ENCODE peak calls at places on chromosomes 4 and X, in five cellular contexts. P is SK-N-SH, L is hepatocyte, G is HCT116, Y is OCI-LY7. J is an unnamed sample.

GRCh38 chr4:78566834-78567501 is 15.4 kb downstream of the ANXA3 start:
- DNase-seq in P (no peak), L (no peak), G (no peak), Y (no peak), J (peak; percentile 11)

GRCh38 chr4:54165438-54165837 is 63.7 kb upstream of the PDGFRA start:
- DNase-seq in P (no peak), L (no peak), G (peak; percentile 36), Y (no peak), J (peak; percentile 93)

GRCh38 chr4:174749091-174749490 is 80.0 kb downstream of the GLRA3 start:
- DNase-seq in P (no peak), L (no peak), G (no peak), Y (no peak), J (peak; percentile 14)

GRCh38 chr4:16387448-16387847 is 161.2 kb upstream of the TAPT1 start:
- DNase-seq in P (no peak), L (no peak), G (no peak), Y (no peak), J (no peak)

GRCh38 chr4:120948382-120948781 is 25.9 kb upstream of the PRDM5 start:
- DNase-seq in P (no peak), L (no peak), G (peak; percentile 7), Y (no peak), J (no peak)

GRCh38 chr4:47213971-47214370 is 182.6 kb downstream of the GABRB1 start:
- DNase-seq in P (no peak), L (peak; percentile 24), G (no peak), Y (no peak), J (peak; percentile 67)

GRCh38 chr4:112361181-112361791 is 64.1 kb downstream of the ALPK1 start:
- DNase-seq in P (no peak), L (no peak), G (no peak), Y (peak; percentile 61), J (no peak)

GRCh38 chr4:25919676-25920075 is 5.7 kb downstream of the SMIM20 start:
- DNase-seq in P (no peak), L (peak; percentile 61), G (no peak), Y (no peak), J (no peak)

GRCh38 chr4:184958127-184958806 is 60.0 kb upstream of the HELT start:
- DNase-seq in P (no peak), L (no peak), G (no peak), Y (no peak), J (no peak)

GRCh38 chrX:116317409-116317808 is 119.0 kb upstream of the SLC6A14 start:
- DNase-seq in P (no peak), L (peak; percentile 37), G (no peak), Y (no peak), J (peak; percentile 5)

GRCh38 chr4:184012937-184013336 is 107.8 kb downstream of the STOX2 start:
- DNase-seq in P (peak; percentile 69), L (peak; percentile 46), G (no peak), Y (no peak), J (no peak)

GRCh38 chr4:147578057-147578476 is 39.1 kb upstream of the TMEM184C start:
- DNase-seq in P (peak; percentile 11), L (no peak), G (peak; percentile 55), Y (no peak), J (peak; percentile 59)

GRCh38 chrX:130741584-130741983 is 161.4 kb downstream of the ENOX2 start:
- DNase-seq in P (no peak), L (no peak), G (no peak), Y (no peak), J (no peak)

GRCh38 chr4:87053064-87053693 is 118.4 kb downstream of the AFF1 start:
- DNase-seq in P (no peak), L (no peak), G (no peak), Y (no peak), J (no peak)

GRCh38 chr4:80521438-80521837 is 185.9 kb downstream of the CFAP299 start:
- DNase-seq in P (no peak), L (no peak), G (no peak), Y (peak; percentile 63), J (no peak)

GRCh38 chr4:113317523-113317922 is 268.1 kb downstream of the ANK2 start:
- DNase-seq in P (no peak), L (no peak), G (no peak), Y (no peak), J (no peak)

GRCh38 chr4:78669453-78669852 is 106.7 kb upstream of the BMP2K start:
- DNase-seq in P (no peak), L (no peak), G (peak; percentile 24), Y (peak; percentile 28), J (no peak)

GRCh38 chrX:24979081-24979480 is 36.7 kb downstream of the ARX start:
- DNase-seq in P (no peak), L (no peak), G (no peak), Y (no peak), J (no peak)

GRCh38 chrX:115047715-115048114 is 30.3 kb upstream of the IL13RA2 start:
- DNase-seq in P (no peak), L (no peak), G (no peak), Y (no peak), J (peak; percentile 10)

GRCh38 chr4:25938251-25939186 is 24.5 kb downstream of the SMIM20 start:
- DNase-seq in P (no peak), L (no peak), G (no peak), Y (no peak), J (peak; percentile 94)

GRCh38 chr4:113026556-113026955 is 22.9 kb upstream of the ANK2 start:
- DNase-seq in P (no peak), L (no peak), G (no peak), Y (no peak), J (peak; percentile 69)

GRCh38 chrX:37958493-37959211 is 47.7 kb upstream of the SYTL5 start:
- DNase-seq in P (no peak), L (peak; percentile 24), G (no peak), Y (no peak), J (peak; percentile 9)

GRCh38 chrX:129653985-129654651 is 638 bp downstream of the APLN start:
- DNase-seq in P (peak; percentile 74), L (peak; percentile 34), G (no peak), Y (no peak), J (peak; percentile 18)

GRCh38 chrX:18676470-18676869 is 4.6 kb upstream of the RS1 start:
- DNase-seq in P (peak; percentile 41), L (peak; percentile 32), G (no peak), Y (no peak), J (no peak)

GRCh38 chr4:87758278-87758677 is 41.1 kb upstream of the IBSP start:
- DNase-seq in P (no peak), L (no peak), G (no peak), Y (no peak), J (peak; percentile 13)

DNA sequence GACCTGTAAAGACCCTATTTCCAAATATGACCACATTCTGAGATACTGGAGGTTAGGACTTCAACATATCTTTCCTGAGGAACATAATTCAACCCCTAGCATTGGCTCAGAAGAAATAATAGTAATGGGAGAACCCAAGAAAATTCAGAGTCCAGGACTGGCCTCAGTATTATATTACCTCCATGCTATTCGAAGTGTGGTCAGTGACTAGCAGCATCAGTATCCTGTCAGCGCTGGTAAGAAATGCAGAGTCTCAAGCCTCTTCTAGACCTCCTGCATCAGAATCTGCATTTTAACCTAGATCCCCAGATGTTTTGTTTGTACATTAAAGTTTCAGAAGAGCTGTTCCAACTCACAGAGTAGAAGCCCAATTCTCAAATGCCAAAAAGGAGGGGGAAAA is 361.6 kb downstream of the ARHGAP24 start:
- DNase-seq in P (no peak), L (no peak), G (no peak), Y (no peak), J (no peak)
- TF ChIP-seq EZH2phosphoT487 in P (no peak), L (no peak), G (no peak), Y (no peak), J (no peak)

GRCh38 chrX:68757331-68757730 is 71.5 kb upstream of the EFNB1 start:
- DNase-seq in P (no peak), L (no peak), G (no peak), Y (no peak), J (no peak)

GRCh38 chrX:68755726-68756125 is 73.1 kb upstream of the EFNB1 start:
- DNase-seq in P (no peak), L (no peak), G (no peak), Y (no peak), J (no peak)

GRCh38 chrX:68753218-68753617 is 75.6 kb upstream of the EFNB1 start:
- DNase-seq in P (no peak), L (no peak), G (no peak), Y (no peak), J (no peak)

GRCh38 chrX:68751372-68751771 is 77.4 kb upstream of the EFNB1 start:
- DNase-seq in P (no peak), L (no peak), G (no peak), Y (no peak), J (no peak)

DNA sequence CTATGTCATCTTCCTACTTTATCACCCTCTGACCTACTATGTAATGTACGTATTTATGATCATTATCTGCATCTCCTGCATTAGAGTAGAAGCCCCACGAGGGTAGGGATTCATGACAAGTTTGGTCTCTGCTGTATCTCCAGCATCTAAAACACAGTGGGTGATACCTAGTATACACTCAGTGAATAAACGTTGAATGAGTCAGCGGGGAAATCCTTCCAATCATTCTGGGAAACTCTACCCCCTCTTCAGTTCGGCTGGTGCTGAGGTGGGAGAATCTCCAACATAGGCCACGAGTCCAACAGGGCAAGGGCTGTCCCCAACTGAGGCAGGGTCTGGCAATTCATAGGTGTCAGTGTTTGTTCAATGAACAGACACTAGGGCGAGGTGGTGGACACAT is 74.4 kb upstream of the EFNB1 start:
- DNase-seq in P (no peak), L (no peak), G (no peak), Y (no peak), J (no peak)
- H3K9me3 ChIP-seq in P (no peaks in the 10 kb centered on the region), L (no peaks in the 10 kb centered on the region), G (no peaks in the 10 kb centered on the region), Y (no peaks in the 10 kb centered on the region), J (no peaks in the 10 kb centered on the region)

GRCh38 chr4:64417974-64418373 is 8.7 kb upstream of the TECRL start:
- DNase-seq in P (no peak), L (peak; percentile 19), G (no peak), Y (no peak), J (peak; percentile 1)
- TF ChIP-seq EZH2phosphoT487 in P (no peak), L (no peak), G (no peak), Y (no peak), J (no peak)

DNA sequence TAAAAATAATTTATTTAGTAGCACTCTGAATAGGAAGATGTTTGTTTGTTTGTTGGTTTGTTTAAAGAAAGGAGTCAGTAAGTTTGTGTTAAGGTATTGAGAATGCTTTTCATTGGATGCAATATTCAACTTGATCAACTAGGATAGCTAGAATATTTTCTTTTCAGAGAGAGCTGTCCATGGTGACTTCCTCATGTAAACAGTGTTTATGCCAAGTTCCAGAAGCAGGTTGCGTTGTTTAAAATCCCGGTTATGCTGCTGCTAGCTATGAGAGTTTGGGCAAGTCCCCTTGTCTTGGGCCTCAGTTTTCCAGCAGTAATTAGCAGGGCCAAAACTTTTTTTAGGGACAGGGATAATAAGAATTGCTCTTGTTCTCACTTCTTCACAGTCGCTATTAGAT is 876.2 kb upstream of the HS3ST1 start:
- DNase-seq in P (no peak), L (no peak), G (no peak), Y (no peak), J (no peak)
- H3K9me3 ChIP-seq in P (no peaks in the 10 kb centered on the region), L (no peaks in the 10 kb centered on the region), G (no peaks in the 10 kb centered on the region), Y (no peaks in the 10 kb centered on the region), J (no peaks in the 10 kb centered on the region)